ENCODE peak calls at places on chromosomes 6 and 20, in five cellular contexts. One of them, this sample, is unnamed.

GRCh38 chr6:45477785-45478184 is 100.1 kb upstream of the SUPT3H start:
- DNase-seq in HCT116: no peak
- DNase-seq in HepG2: no peak
- DNase-seq in SK-N-SH: no peak
- DNase-seq in K562: no peak
- DNase-seq in this sample: no peak

GRCh38 chr6:104109806-104110205 is 749.9 kb downstream of the HACE1 start:
- DNase-seq in HCT116: no peak
- DNase-seq in HepG2: no peak
- DNase-seq in SK-N-SH: no peak
- DNase-seq in K562: no peak
- DNase-seq in this sample: no peak

GRCh38 chr20:58557713-58558335 is 42.6 kb upstream of the APCDD1L start:
- DNase-seq in HCT116: no peak
- DNase-seq in HepG2: no peak
- DNase-seq in SK-N-SH: no peak
- DNase-seq in K562: no peak
- DNase-seq in this sample: no peak

GRCh38 chr20:60857708-60858107 is 394.4 kb upstream of the CDH4 start:
- DNase-seq in HCT116: no peak
- DNase-seq in HepG2: no peak
- DNase-seq in SK-N-SH: no peak
- DNase-seq in K562: no peak
- DNase-seq in this sample: no peak

GRCh38 chr6:75893776-75894152 is 144.7 kb downstream of the MYO6 start:
- DNase-seq in HCT116: no peak
- DNase-seq in HepG2: no peak
- DNase-seq in SK-N-SH: no peak
- DNase-seq in K562: no peak
- DNase-seq in this sample: no peak

GRCh38 chr6:39702265-39702664 is 22.9 kb downstream of the KIF6 start:
- DNase-seq in HCT116: no peak
- DNase-seq in HepG2: no peak
- DNase-seq in SK-N-SH: no peak
- DNase-seq in K562: no peak
- DNase-seq in this sample: no peak

GRCh38 chr6:115770851-115771250 is 289.8 kb downstream of the FRK start:
- DNase-seq in HCT116: no peak
- DNase-seq in HepG2: no peak
- DNase-seq in SK-N-SH: no peak
- DNase-seq in K562: no peak
- DNase-seq in this sample: no peak

GRCh38 chr6:38188677-38189335 is 369.3 kb downstream of the ZFAND3 start:
- DNase-seq in HCT116: no peak
- DNase-seq in HepG2: no peak
- DNase-seq in SK-N-SH: no peak
- DNase-seq in K562: no peak
- DNase-seq in this sample: no peak

GRCh38 chr6:134936476-134936875 is 13.4 kb downstream of the ALDH8A1 start:
- DNase-seq in HCT116: no peak
- DNase-seq in HepG2: no peak
- DNase-seq in SK-N-SH: no peak
- DNase-seq in K562: no peak
- DNase-seq in this sample: no peak

GRCh38 chr6:97068211-97068610 is 143.7 kb downstream of the KLHL32 start:
- DNase-seq in HCT116: peak; percentile 12
- DNase-seq in HepG2: peak; percentile 3
- DNase-seq in SK-N-SH: peak; percentile 22
- DNase-seq in K562: peak; percentile 11
- DNase-seq in this sample: no peak

GRCh38 chr20:21156266-21156665 is 30.4 kb downstream of the KIZ start:
- DNase-seq in HCT116: no peak
- DNase-seq in HepG2: no peak
- DNase-seq in SK-N-SH: no peak
- DNase-seq in K562: no peak
- DNase-seq in this sample: no peak

GRCh38 chr6:30311101-30311500 is 15.6 kb upstream of the TRIM39 start:
- DNase-seq in HCT116: no peak
- DNase-seq in HepG2: no peak
- DNase-seq in SK-N-SH: no peak
- DNase-seq in K562: peak; percentile 57
- DNase-seq in this sample: no peak

GRCh38 chr20:35690265-35690664 is 8.9 kb downstream of the NFS1 start:
- DNase-seq in HCT116: no peak
- DNase-seq in HepG2: no peak
- DNase-seq in SK-N-SH: no peak
- DNase-seq in K562: no peak
- DNase-seq in this sample: no peak

GRCh38 chr6:121430514-121431460 is 4.7 kb upstream of the GJA1 start:
- DNase-seq in HCT116: peak; percentile 29
- DNase-seq in HepG2: peak; percentile 62
- DNase-seq in SK-N-SH: peak; percentile 50
- DNase-seq in K562: no peak
- DNase-seq in this sample: no peak

GRCh38 chr20:34018166-34018565 is 24.5 kb downstream of the RALY start:
- DNase-seq in HCT116: no peak
- DNase-seq in HepG2: no peak
- DNase-seq in SK-N-SH: no peak
- DNase-seq in K562: no peak
- DNase-seq in this sample: no peak

GRCh38 chr20:63124092-63124781 is 91.7 kb downstream of the YTHDF1 start:
- DNase-seq in HCT116: no peak
- DNase-seq in HepG2: no peak
- DNase-seq in SK-N-SH: no peak
- DNase-seq in K562: no peak
- DNase-seq in this sample: no peak
- TF ChIP-seq ZBTB33 in HCT116: no peak
- TF ChIP-seq ZBTB33 in HepG2: no peak
- TF ChIP-seq ZBTB33 in SK-N-SH: no peak
- TF ChIP-seq ZBTB33 in K562: no peak
- TF ChIP-seq ZBTB33 in this sample: no peak

DNA sequence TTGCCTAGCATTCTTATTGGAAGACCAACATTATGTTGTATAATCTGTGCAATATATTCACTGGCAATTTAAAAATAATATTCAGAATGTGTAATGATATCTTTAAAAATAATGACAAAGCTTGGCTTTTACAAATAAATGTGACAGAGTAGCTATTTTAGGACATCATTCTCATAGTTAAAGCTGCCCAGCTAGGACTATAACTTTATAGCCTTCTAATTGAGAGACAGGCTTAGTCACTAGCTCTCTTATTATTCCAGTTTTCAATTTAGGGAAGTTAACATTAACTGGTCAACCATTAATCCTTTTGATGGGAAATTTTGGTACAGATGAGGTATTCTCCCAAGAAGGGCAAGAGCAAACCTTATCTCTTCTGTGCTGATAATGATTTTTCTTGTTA is 197.3 kb downstream of the CLVS2 start:
- DNase-seq in HCT116: no peak
- DNase-seq in HepG2: no peak
- DNase-seq in SK-N-SH: no peak
- DNase-seq in K562: no peak
- DNase-seq in this sample: no peak
- TF ChIP-seq ZBTB33 in HCT116: no peak
- TF ChIP-seq ZBTB33 in HepG2: no peak
- TF ChIP-seq ZBTB33 in SK-N-SH: no peak
- TF ChIP-seq ZBTB33 in K562: no peak
- TF ChIP-seq ZBTB33 in this sample: no peak

GRCh38 chr6:25010917-25011625 is 75.3 kb upstream of the RIPOR2 start:
- DNase-seq in HCT116: no peak
- DNase-seq in HepG2: no peak
- DNase-seq in SK-N-SH: no peak
- DNase-seq in K562: no peak
- DNase-seq in this sample: no peak
- TF ChIP-seq ZBTB33 in HCT116: no peak
- TF ChIP-seq ZBTB33 in HepG2: no peak
- TF ChIP-seq ZBTB33 in SK-N-SH: no peak
- TF ChIP-seq ZBTB33 in K562: no peak
- TF ChIP-seq ZBTB33 in this sample: no peak

GRCh38 chr20:19679931-19680330 is 78.1 kb upstream of the RIN2 start:
- DNase-seq in HCT116: no peak
- DNase-seq in HepG2: no peak
- DNase-seq in SK-N-SH: no peak
- DNase-seq in K562: no peak
- DNase-seq in this sample: no peak

GRCh38 chr20:19683822-19684221 is 74.2 kb upstream of the RIN2 start:
- DNase-seq in HCT116: no peak
- DNase-seq in HepG2: no peak
- DNase-seq in SK-N-SH: no peak
- DNase-seq in K562: no peak
- DNase-seq in this sample: no peak

GRCh38 chr20:19682249-19682648 is 75.8 kb upstream of the RIN2 start:
- DNase-seq in HCT116: no peak
- DNase-seq in HepG2: no peak
- DNase-seq in SK-N-SH: no peak
- DNase-seq in K562: no peak
- DNase-seq in this sample: no peak

GRCh38 chr20:19688031-19688806 is 69.8 kb upstream of the RIN2 start:
- DNase-seq in HCT116: peak; percentile 34
- DNase-seq in HepG2: peak; percentile 63
- DNase-seq in SK-N-SH: peak; percentile 47
- DNase-seq in K562: peak; percentile 7
- DNase-seq in this sample: no peak

DNA sequence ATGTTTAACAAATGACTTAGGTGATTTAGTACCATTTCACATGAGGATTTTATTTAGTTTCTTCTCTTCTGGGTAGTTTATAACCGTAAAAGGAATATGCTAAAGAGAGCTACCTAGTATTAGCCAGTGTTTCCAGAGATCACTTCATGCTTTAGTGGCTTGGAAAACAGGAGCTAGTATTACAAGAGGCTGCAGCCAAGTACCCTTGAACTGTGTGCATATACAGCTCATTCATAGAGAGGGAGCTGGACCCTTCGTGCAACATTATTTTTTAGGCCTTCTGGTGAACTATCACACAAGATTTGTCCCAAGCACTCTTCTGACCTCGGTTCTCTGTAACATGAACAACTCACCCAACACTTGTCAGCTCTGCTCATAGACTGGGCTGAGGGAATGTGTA is 74.9 kb upstream of the RIN2 start:
- DNase-seq in HCT116: no peak
- DNase-seq in HepG2: no peak
- DNase-seq in SK-N-SH: no peak
- DNase-seq in K562: no peak
- DNase-seq in this sample: no peak
- TF ChIP-seq ZBTB33 in HCT116: no peak
- TF ChIP-seq ZBTB33 in HepG2: no peak
- TF ChIP-seq ZBTB33 in SK-N-SH: no peak
- TF ChIP-seq ZBTB33 in K562: no peak
- TF ChIP-seq ZBTB33 in this sample: no peak

DNA sequence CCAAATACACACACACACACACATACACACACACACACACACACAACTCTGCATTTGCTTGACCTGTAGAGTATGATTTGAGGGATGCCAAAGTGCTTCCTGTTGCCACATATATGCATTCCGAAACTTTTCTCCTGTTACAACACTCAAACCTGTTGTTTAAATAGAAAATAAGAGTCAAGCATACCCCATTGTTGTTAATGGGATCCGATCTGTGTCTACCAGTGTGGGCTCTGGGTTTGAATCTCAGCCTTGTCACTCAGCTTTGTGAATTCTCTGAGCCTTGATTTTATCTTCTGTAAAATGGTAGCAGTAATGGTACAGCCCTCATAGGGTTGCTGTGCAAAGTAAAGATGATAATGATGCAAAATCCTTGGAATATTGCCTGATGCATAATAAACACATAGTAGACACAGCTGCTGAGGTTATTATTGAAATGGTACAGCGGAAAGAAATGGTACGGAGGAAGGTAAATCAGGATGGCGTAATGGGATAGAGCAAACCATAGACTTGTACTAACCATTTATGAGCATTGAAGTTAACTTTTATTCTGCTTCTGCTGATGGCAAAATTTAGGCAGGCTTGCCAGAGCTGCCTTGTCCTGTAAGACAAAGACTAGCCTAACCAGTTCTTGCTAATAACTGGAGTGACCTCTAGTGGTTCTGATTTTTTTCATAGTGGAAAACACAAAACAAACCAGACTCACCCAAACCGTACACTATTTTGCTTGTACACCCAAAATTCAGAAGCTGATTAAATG is 113.4 kb upstream of the PHACTR1 start:
- DNase-seq in HCT116: peak; percentile 28
- DNase-seq in HepG2: peak; percentile 43
- DNase-seq in SK-N-SH: peak; percentile 34
- DNase-seq in K562: no peak
- DNase-seq in this sample: no peak
- TF ChIP-seq ZBTB33 in HCT116: no peak
- TF ChIP-seq ZBTB33 in HepG2: no peak
- TF ChIP-seq ZBTB33 in SK-N-SH: no peak
- TF ChIP-seq ZBTB33 in K562: no peak
- TF ChIP-seq ZBTB33 in this sample: no peak

GRCh38 chr6:170165501-170166117 is 125.3 kb downstream of the DLL1 start:
- DNase-seq in HCT116: no peak
- DNase-seq in HepG2: no peak
- DNase-seq in SK-N-SH: no peak
- DNase-seq in K562: no peak
- DNase-seq in this sample: no peak

GRCh38 chr6:170166511-170167122 is 124.3 kb downstream of the DLL1 start:
- DNase-seq in HCT116: no peak
- DNase-seq in HepG2: no peak
- DNase-seq in SK-N-SH: no peak
- DNase-seq in K562: no peak
- DNase-seq in this sample: no peak

GRCh38 chr6:170163405-170164170 is 127.3 kb downstream of the DLL1 start:
- DNase-seq in HCT116: no peak
- DNase-seq in HepG2: no peak
- DNase-seq in SK-N-SH: no peak
- DNase-seq in K562: no peak
- DNase-seq in this sample: no peak

GRCh38 chr6:170164271-170164900 is 126.5 kb downstream of the DLL1 start:
- DNase-seq in HCT116: no peak
- DNase-seq in HepG2: no peak
- DNase-seq in SK-N-SH: no peak
- DNase-seq in K562: no peak
- DNase-seq in this sample: no peak

DNA sequence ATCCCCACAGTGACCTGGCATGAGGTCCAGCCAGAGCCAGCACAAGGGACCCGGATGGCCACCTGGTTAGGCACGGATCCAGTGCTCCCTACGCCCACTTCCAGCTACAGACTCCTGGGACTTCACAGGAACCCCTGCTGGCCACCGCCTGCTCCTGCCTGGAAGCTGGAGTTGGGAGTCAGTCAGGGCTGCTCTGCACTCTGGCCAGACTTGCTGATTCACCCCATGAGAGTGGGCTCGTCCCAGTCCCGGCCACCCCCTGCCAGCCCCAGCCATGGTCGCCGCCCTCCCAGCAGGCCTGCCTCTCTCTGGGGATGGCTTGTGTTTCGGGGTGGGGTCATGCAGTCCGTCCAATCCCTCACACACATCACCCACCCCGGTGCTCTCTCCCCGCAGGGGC is 125.8 kb downstream of the DLL1 start:
- DNase-seq in HCT116: no peak
- DNase-seq in HepG2: no peak
- DNase-seq in SK-N-SH: no peak
- DNase-seq in K562: no peak
- DNase-seq in this sample: no peak
- TF ChIP-seq ZBTB33 in HCT116: no peak
- TF ChIP-seq ZBTB33 in HepG2: no peak
- TF ChIP-seq ZBTB33 in SK-N-SH: no peak
- TF ChIP-seq ZBTB33 in K562: no peak
- TF ChIP-seq ZBTB33 in this sample: no peak